ENCODE peak calls at places on chromosomes 5 and 9, in seven cellular contexts. I is left ventricle myocardium inferior; Y is stomach; D is hypothalamus; M is stimulated activated naive CD8-positive, alpha-beta T cell treated with anti-CD3 and anti-CD28 coated beads, Interleukin-15, Interleukin-2, amounts not matched to agents 100 U/mL and 50 U/mL, for 24 hours; S is NT2/D1; N is transverse colon. A is an unnamed sample.

GRCh38 chr5:2307631-2308030 is 424.9 kb upstream of the IRX4 start:
- DNase-seq in S (no peak), I (no peak), D (no peak), Y (no peak), N (no peak), M (no peak), A (no peak)

GRCh38 chr5:17679597-17680187 is 45.4 kb downstream of the TAF11L14 start:
- DNase-seq in D (no peak), M (no peak), S (no peak), I (no peak), Y (no peak), N (no peak), A (no peak)

GRCh38 chr5:92874790-92875189 is 706.2 kb downstream of the NR2F1-AS1 start:
- DNase-seq in S (no peak), I (no peak), Y (no peak), N (no peak), M (no peak), D (no peak), A (no peak)

GRCh38 chr9:73162987-73163763 is 11.5 kb downstream of the ANXA1 start:
- DNase-seq in Y (no peak), N (no peak), D (no peak), I (no peak), S (no peak), M (no peak), A (no peak)

GRCh38 chr5:60410427-60410826 is 289.5 kb downstream of the DEPDC1B start:
- DNase-seq in D (no peak), N (no peak), I (no peak), Y (no peak), S (no peak), M (no peak), A (no peak)

GRCh38 chr5:134063421-134063820 is 51.1 kb upstream of the TCF7 start:
- DNase-seq in S (no peak), M (no peak), N (no peak), Y (no peak), D (no peak), I (no peak), A (no peak)

GRCh38 chr5:145946112-145946861 is 9.9 kb downstream of the SH3RF2 start:
- DNase-seq in Y (no peak), S (no peak), M (no peak), I (peak), N (no peak), D (no peak), A (no peak)

GRCh38 chr9:96423985-96424336 is 5.8 kb upstream of the ZNF367 start:
- DNase-seq in Y (no peak), D (no peak), M (no peak), I (no peak), N (no peak), S (no peak), A (no peak)

GRCh38 chr9:113293285-113293874 is 9.8 kb downstream of the RNF183 start:
- DNase-seq in Y (no peak), N (no peak), D (no peak), I (no peak), S (no peak), M (no peak), A (no peak)

GRCh38 chr5:51201024-51201423 is 182.2 kb upstream of the ISL1 start:
- DNase-seq in N (peak), M (no peak), D (no peak), Y (no peak), S (no peak), I (no peak), A (no peak)

A was measured in head of caudate nucleus.